ENCODE peak calls at places on chromosomes 13 and 19, in four cellular contexts. R is HCT116, T is K562, H is HepG2. P is an unnamed sample.

GRCh38 chr19:30923096-30923495 is 426.1 kb downstream of the TSHZ3 start:
- DNase-seq in R (no peak), T (no peak), H (no peak), P (no peak)

GRCh38 chr13:50691682-50692263 is 151.7 kb downstream of the DLEU7 start:
- DNase-seq in R (no peak), T (peak; percentile 18), H (no peak), P (no peak)

GRCh38 chr13:106533940-106534843 is 1.3 kb downstream of the EFNB2 start:
- DNase-seq in R (no peak), T (no peak), H (no peak), P (no peak)

GRCh38 chr13:47661076-47661475 is 340.0 kb downstream of the SUCLA2 start:
- DNase-seq in R (no peak), T (no peak), H (no peak), P (no peak)

GRCh38 chr19:30070970-30071632 is 129.1 kb downstream of the URI1 start:
- DNase-seq in R (no peak), T (no peak), H (no peak), P (no peak)

GRCh38 chr19:30883071-30883470 is 466.2 kb downstream of the TSHZ3 start:
- DNase-seq in R (no peak), T (no peak), H (no peak), P (no peak)

GRCh38 chr13:106182404-106182803 is 353.1 kb downstream of the EFNB2 start:
- DNase-seq in R (peak; percentile 35), T (no peak), H (no peak), P (no peak)

GRCh38 chr13:30898721-30899188 is 7.3 kb upstream of the MEDAG start:
- DNase-seq in R (no peak), T (no peak), H (peak; percentile 72), P (no peak)

GRCh38 chr19:19259741-19260140 is 13.4 kb downstream of the TM6SF2 start:
- DNase-seq in R (peak; percentile 46), T (peak; percentile 51), H (peak; percentile 38), P (no peak)

GRCh38 chr19:44807162-44807561 is 1.7 kb upstream of the BCAM start:
- DNase-seq in R (no peak), T (no peak), H (peak; percentile 90), P (no peak)

GRCh38 chr19:17405250-17406038 is at the start of gene BST2:
- DNase-seq in R (no peak), T (peak; percentile 90), H (peak; percentile 93), P (no peak)

GRCh38 chr19:2711175-2711936 is 8.9 kb upstream of the GNG7 start:
- DNase-seq in R (no peak), T (peak; percentile 53), H (no peak), P (no peak)

GRCh38 chr13:110617326-110618072 is 2.2 kb downstream of the NAXD start:
- DNase-seq in R (no peak), T (peak; percentile 38), H (peak; percentile 43), P (no peak)

GRCh38 chr13:74144269-74144668 is 10.1 kb upstream of the KLF12 start:
- DNase-seq in R (no peak), T (no peak), H (no peak), P (no peak)

GRCh38 chr13:97308735-97309429 is 86.7 kb downstream of the MBNL2 start:
- DNase-seq in R (no peak), T (peak; percentile 9), H (peak; percentile 48), P (no peak)

GRCh38 chr13:47437411-47437810 is 540.6 kb upstream of the HTR2A start:
- DNase-seq in R (no peak), T (no peak), H (no peak), P (no peak)

GRCh38 chr13:99495478-99496321 is 5.6 kb upstream of the TM9SF2 start:
- DNase-seq in R (no peak), T (no peak), H (peak; percentile 6), P (no peak)

GRCh38 chr13:99498304-99499161 is 2.7 kb upstream of the TM9SF2 start:
- DNase-seq in R (peak; percentile 97), T (peak; percentile 97), H (peak; percentile 96), P (peak; percentile 80)

GRCh38 chr13:99501135-99501951 is at the start of gene TM9SF2:
- DNase-seq in R (peak; percentile 95), T (peak; percentile 95), H (peak; percentile 92), P (peak; percentile 67)

GRCh38 chr13:99500839-99501134 is 485 bp upstream of the TM9SF2 start:
- DNase-seq in R (no peak), T (no peak), H (no peak), P (no peak)

DNA sequence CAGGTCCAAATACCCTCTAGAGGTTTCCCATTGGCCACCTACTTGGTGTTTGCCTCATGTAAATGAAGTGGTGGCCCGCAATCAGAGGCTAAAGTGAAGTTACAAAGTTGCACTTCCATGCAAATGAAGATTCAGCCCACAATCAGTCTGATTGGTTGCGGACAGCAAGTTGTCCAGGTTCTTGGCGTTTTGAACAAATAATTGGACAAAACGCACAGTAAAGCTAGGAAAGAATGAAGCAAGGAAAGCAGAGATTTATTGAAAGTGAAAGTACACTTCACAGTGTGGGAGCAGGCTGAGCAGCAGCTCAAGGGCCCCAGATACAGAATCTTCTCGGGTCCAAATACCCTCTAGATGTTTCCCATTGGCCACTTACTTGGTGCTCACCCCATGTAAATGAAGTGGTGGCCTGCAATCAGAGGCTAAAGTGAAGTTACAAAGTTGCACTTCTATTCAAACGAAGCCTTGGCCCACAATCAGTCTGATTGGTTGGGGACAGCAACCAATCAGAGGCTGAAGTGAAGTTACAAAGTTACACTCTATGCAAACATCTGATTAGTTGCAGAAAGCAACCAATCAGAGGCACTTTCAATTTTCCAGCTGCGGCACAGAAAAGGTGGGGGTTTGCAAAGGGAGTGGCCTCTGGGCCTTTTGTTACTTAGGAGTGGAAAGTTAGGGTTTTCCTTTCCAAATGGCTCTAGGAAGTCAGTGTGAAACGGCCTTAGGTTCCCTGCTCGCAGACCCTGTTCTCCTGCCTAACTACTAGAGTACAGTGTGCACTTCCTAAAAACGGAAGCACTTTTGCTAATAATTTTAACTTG is 4.7 kb upstream of the TM9SF2 start:
- DNase-seq in R (peak; percentile 36), T (peak; percentile 82), H (peak; percentile 98), P (peak; percentile 72)
- TF ChIP-seq TCF7L2 in R (no peak), T (no peak), H (no peak), P (no peak)

DNA sequence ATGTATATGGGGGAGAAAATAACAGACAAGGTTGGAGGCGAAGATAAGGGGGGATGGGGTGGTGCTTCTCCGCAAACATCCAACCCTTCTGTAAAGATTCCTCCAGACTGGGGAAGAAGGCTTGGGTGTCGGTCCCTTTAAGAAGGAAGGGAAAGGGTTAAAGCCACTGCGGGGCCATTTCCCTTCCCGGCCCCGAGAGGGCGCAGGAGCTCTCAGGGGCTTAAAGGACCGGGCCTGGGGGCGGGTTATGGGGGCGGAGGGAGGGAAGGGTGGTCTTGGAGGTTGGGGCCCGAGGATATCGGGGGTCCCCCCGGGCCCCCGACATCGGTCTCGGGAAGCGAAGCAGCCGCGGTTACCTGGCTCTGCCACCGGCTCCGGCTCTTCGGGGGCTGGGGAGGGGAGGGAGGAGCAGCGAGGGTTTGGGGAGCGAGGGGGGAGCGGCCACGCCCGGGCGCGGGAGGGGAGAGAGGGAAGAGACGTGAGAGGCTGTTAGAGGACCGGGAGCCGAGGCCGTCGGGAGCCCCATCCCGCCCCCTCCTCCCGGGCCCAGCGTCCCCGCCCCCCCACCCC is 2.8 kb downstream of the TNNT1 start:
- DNase-seq in R (peak; percentile 64), T (peak; percentile 92), H (no peak), P (no peak)
- TF ChIP-seq CTCF in R (peak; percentile 86), T (peak; percentile 85), H (peak; percentile 62), P (peak; percentile 99)

GRCh38 chr13:76153239-76153638 is 517.1 kb downstream of the LMO7 start:
- DNase-seq in R (no peak), T (no peak), H (no peak), P (no peak)
- TF ChIP-seq TCF7L2 in R (no peak), T (no peak), H (no peak), P (no peak)

GRCh38 chr19:53019684-53020083 is 6.0 kb downstream of the ERVV-1 start:
- DNase-seq in R (peak; percentile 3), T (peak; percentile 37), H (no peak), P (no peak)
- TF ChIP-seq CTCF in R (no peak), T (peak; percentile 64), H (peak; percentile 34), P (peak; percentile 50)

DNA sequence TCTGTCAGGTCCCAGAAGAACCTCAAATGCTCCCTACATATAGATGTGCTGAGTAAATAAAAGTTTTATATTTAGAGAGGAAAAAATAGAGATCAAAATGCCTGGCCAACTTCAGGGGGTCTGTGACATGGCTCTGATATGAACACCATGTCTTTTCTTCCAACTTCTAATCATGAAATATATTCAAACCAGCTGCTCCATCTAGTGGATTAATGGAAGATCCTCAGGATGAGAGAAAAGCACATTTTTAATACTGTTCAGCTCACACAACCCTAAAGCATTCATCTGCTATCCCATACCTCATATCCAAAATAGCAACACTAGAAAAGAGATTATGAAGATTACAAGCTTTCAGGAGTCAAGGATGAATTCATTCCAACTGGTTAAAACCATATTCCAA is 56.0 kb upstream of the DOCK9 start:
- DNase-seq in R (no peak), T (no peak), H (peak; percentile 21), P (no peak)
- TF ChIP-seq TCF7L2 in R (no peak), T (no peak), H (no peak), P (no peak)

GRCh38 chr19:4548238-4548584 is 8.4 kb upstream of the LRG1 start:
- DNase-seq in R (no peak), T (no peak), H (no peak), P (no peak)

GRCh38 chr19:4550479-4551050 is 8.9 kb downstream of the SEMA6B start:
- DNase-seq in R (no peak), T (no peak), H (no peak), P (no peak)

GRCh38 chr19:4550018-4550417 is 9.5 kb downstream of the SEMA6B start:
- DNase-seq in R (no peak), T (no peak), H (no peak), P (no peak)

GRCh38 chr19:4543856-4544647 is 4.2 kb upstream of the LRG1 start:
- DNase-seq in R (no peak), T (no peak), H (no peak), P (no peak)

DNA sequence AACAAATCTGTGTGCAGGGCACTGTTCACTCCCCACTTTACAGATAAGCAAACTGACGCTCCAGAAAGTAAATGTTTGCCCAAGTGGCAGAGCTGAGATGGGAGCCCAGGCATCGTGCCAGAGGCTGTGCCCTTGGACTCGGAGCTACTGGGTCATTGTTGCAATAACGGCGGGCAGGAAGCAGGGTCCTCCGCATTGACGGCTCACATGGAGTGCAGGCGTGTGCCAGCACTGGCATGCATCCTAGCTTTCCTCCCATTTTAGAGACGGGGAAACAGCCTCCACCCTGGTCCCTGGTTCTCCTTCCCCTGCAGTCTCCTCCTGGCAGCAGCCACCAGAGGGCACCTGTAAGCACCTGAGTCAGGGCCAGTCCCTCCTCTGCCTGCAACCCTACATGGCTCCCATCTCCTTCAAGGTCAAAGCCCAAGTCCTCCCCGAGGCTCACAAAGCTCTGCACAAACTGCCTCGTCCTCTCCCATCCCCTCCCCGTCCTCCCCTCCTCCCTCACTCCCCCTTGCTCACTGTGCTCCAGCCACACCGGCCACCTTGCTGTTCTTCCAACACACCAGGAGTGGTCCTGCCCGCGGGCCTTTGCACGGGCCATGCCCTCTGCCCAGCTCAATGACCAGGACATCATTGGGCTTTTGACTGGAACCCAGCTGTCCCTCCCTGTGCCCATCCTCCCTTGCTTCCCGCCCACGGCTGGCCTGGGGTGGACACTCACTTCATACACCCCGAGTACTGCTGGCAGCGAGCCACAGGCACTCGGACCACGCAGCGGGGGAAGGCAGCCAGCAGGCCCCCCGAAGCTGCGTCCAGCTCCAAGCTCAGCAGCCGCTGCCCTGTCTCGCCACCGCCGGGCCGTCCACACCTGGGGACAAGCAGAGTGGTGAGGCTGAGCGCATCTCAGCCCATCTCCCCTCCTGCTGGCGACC is 7.7 kb upstream of the LRG1 start:
- DNase-seq in R (no peak), T (peak; percentile 50), H (no peak), P (no peak)
- TF ChIP-seq CTCF in R (peak; percentile 63), T (peak; percentile 50), H (peak; percentile 60), P (peak; percentile 63)